ENCODE peak calls at places on chromosomes 5 and 9, in eight cellular contexts. One of them, this sample, is unnamed.

GRCh38 chr9:110443878-110444245 is 106.2 kb upstream of the TXNDC8 start:
- DNase-seq in AG09319: peak; percentile 38
- DNase-seq in thoracic aorta: no peak
- DNase-seq in stomach: no peak
- DNase-seq in GM12878: no peak
- DNase-seq in left ventricle myocardium inferior: no peak
- DNase-seq in testis: no peak
- DNase-seq in psoas muscle: no peak
- DNase-seq in this sample: no peak

GRCh38 chr9:101693937-101694336 is 44.5 kb downstream of the GRIN3A start:
- DNase-seq in AG09319: no peak
- DNase-seq in thoracic aorta: no peak
- DNase-seq in stomach: no peak
- DNase-seq in GM12878: no peak
- DNase-seq in left ventricle myocardium inferior: no peak
- DNase-seq in testis: no peak
- DNase-seq in psoas muscle: no peak
- DNase-seq in this sample: no peak

GRCh38 chr5:167835146-167835545 is 456.3 kb upstream of the WWC1 start:
- DNase-seq in AG09319: no peak
- DNase-seq in thoracic aorta: no peak
- DNase-seq in stomach: no peak
- DNase-seq in GM12878: no peak
- DNase-seq in left ventricle myocardium inferior: no peak
- DNase-seq in testis: no peak
- DNase-seq in psoas muscle: no peak
- DNase-seq in this sample: no peak

GRCh38 chr5:68911840-68912690 is 181.7 kb upstream of the SLC30A5 start:
- DNase-seq in AG09319: no peak
- DNase-seq in thoracic aorta: no peak
- DNase-seq in stomach: no peak
- DNase-seq in GM12878: no peak
- DNase-seq in left ventricle myocardium inferior: no peak
- DNase-seq in testis: no peak
- DNase-seq in psoas muscle: peak; percentile 18
- DNase-seq in this sample: no peak

GRCh38 chr5:177454397-177455035 is 7.9 kb downstream of the PRR7 start:
- DNase-seq in AG09319: no peak
- DNase-seq in thoracic aorta: no peak
- DNase-seq in stomach: peak; percentile 96
- DNase-seq in GM12878: no peak
- DNase-seq in left ventricle myocardium inferior: peak; percentile 91
- DNase-seq in testis: peak; percentile 93
- DNase-seq in psoas muscle: peak; percentile 92
- DNase-seq in this sample: no peak

GRCh38 chr5:88507261-88507660 is 238.6 kb upstream of the TMEM161B start:
- DNase-seq in AG09319: no peak
- DNase-seq in thoracic aorta: no peak
- DNase-seq in stomach: no peak
- DNase-seq in GM12878: no peak
- DNase-seq in left ventricle myocardium inferior: no peak
- DNase-seq in testis: no peak
- DNase-seq in psoas muscle: no peak
- DNase-seq in this sample: no peak

GRCh38 chr5:10338996-10339903 is 14.2 kb upstream of the MARCHF6 start:
- DNase-seq in AG09319: no peak
- DNase-seq in thoracic aorta: no peak
- DNase-seq in stomach: no peak
- DNase-seq in GM12878: no peak
- DNase-seq in left ventricle myocardium inferior: no peak
- DNase-seq in testis: no peak
- DNase-seq in psoas muscle: no peak
- DNase-seq in this sample: no peak

GRCh38 chr5:140882591-140882899 is 621 bp downstream of the PCDHA13 start:
- DNase-seq in AG09319: no peak
- DNase-seq in thoracic aorta: no peak
- DNase-seq in stomach: no peak
- DNase-seq in GM12878: no peak
- DNase-seq in left ventricle myocardium inferior: no peak
- DNase-seq in testis: peak; percentile 74
- DNase-seq in psoas muscle: no peak
- DNase-seq in this sample: no peak

GRCh38 chr9:136572003-136572595 is 26.3 kb upstream of the NOTCH1 start:
- DNase-seq in AG09319: no peak
- DNase-seq in thoracic aorta: no peak
- DNase-seq in stomach: no peak
- DNase-seq in GM12878: no peak
- DNase-seq in left ventricle myocardium inferior: peak; percentile 75
- DNase-seq in testis: no peak
- DNase-seq in psoas muscle: no peak
- DNase-seq in this sample: peak; percentile 26

GRCh38 chr9:33416996-33417395 is 14.6 kb upstream of the AQP7 start:
- DNase-seq in AG09319: no peak
- DNase-seq in thoracic aorta: no peak
- DNase-seq in stomach: no peak
- DNase-seq in GM12878: no peak
- DNase-seq in left ventricle myocardium inferior: no peak
- DNase-seq in testis: no peak
- DNase-seq in psoas muscle: no peak
- DNase-seq in this sample: no peak

GRCh38 chr5:78568676-78569075 is 79.9 kb downstream of the LHFPL2 start:
- DNase-seq in AG09319: no peak
- DNase-seq in thoracic aorta: no peak
- DNase-seq in stomach: no peak
- DNase-seq in GM12878: no peak
- DNase-seq in left ventricle myocardium inferior: no peak
- DNase-seq in testis: no peak
- DNase-seq in psoas muscle: no peak
- DNase-seq in this sample: no peak

GRCh38 chr5:141420855-141421488 is at the start of gene PCDHGA11:
- DNase-seq in AG09319: peak; percentile 22
- DNase-seq in thoracic aorta: no peak
- DNase-seq in stomach: no peak
- DNase-seq in GM12878: peak; percentile 37
- DNase-seq in left ventricle myocardium inferior: no peak
- DNase-seq in testis: peak; percentile 73
- DNase-seq in psoas muscle: peak; percentile 29
- DNase-seq in this sample: no peak

GRCh38 chr9:95511232-95511951 is 5.4 kb downstream of the PTCH1 start:
- DNase-seq in AG09319: no peak
- DNase-seq in thoracic aorta: no peak
- DNase-seq in stomach: peak; percentile 50
- DNase-seq in GM12878: no peak
- DNase-seq in left ventricle myocardium inferior: no peak
- DNase-seq in testis: peak; percentile 81
- DNase-seq in psoas muscle: no peak
- DNase-seq in this sample: no peak

GRCh38 chr9:116760636-116761035 is 73.5 kb downstream of the TRIM32 start:
- DNase-seq in AG09319: no peak
- DNase-seq in thoracic aorta: no peak
- DNase-seq in stomach: no peak
- DNase-seq in GM12878: no peak
- DNase-seq in left ventricle myocardium inferior: no peak
- DNase-seq in testis: no peak
- DNase-seq in psoas muscle: no peak
- DNase-seq in this sample: no peak

GRCh38 chr5:181088289-181088688 is 42.7 kb downstream of the OR2V1 start:
- DNase-seq in AG09319: no peak
- DNase-seq in thoracic aorta: no peak
- DNase-seq in stomach: no peak
- DNase-seq in GM12878: no peak
- DNase-seq in left ventricle myocardium inferior: no peak
- DNase-seq in testis: no peak
- DNase-seq in psoas muscle: no peak
- DNase-seq in this sample: no peak

GRCh38 chr9:2570615-2571479 is 50.7 kb upstream of the VLDLR start:
- DNase-seq in AG09319: no peak
- DNase-seq in thoracic aorta: peak; percentile 69
- DNase-seq in stomach: peak; percentile 87
- DNase-seq in GM12878: peak; percentile 78
- DNase-seq in left ventricle myocardium inferior: peak; percentile 93
- DNase-seq in testis: peak; percentile 88
- DNase-seq in psoas muscle: peak; percentile 93
- DNase-seq in this sample: no peak

GRCh38 chr9:101594796-101595195 is at the start of gene PPP3R2:
- DNase-seq in AG09319: no peak
- DNase-seq in thoracic aorta: no peak
- DNase-seq in stomach: no peak
- DNase-seq in GM12878: no peak
- DNase-seq in left ventricle myocardium inferior: no peak
- DNase-seq in testis: no peak
- DNase-seq in psoas muscle: no peak
- DNase-seq in this sample: no peak

GRCh38 chr5:118692811-118693342 is 295.5 kb downstream of the DTWD2 start:
- DNase-seq in AG09319: no peak
- DNase-seq in thoracic aorta: no peak
- DNase-seq in stomach: no peak
- DNase-seq in GM12878: no peak
- DNase-seq in left ventricle myocardium inferior: no peak
- DNase-seq in testis: no peak
- DNase-seq in psoas muscle: no peak
- DNase-seq in this sample: no peak

GRCh38 chr9:2478421-2478820 is 143.2 kb upstream of the VLDLR start:
- DNase-seq in AG09319: no peak
- DNase-seq in thoracic aorta: no peak
- DNase-seq in stomach: no peak
- DNase-seq in GM12878: no peak
- DNase-seq in left ventricle myocardium inferior: no peak
- DNase-seq in testis: no peak
- DNase-seq in psoas muscle: no peak
- DNase-seq in this sample: no peak

GRCh38 chr5:145718956-145719355 is 116.2 kb downstream of the PRELID2 start:
- DNase-seq in AG09319: peak; percentile 15
- DNase-seq in thoracic aorta: no peak
- DNase-seq in stomach: no peak
- DNase-seq in GM12878: no peak
- DNase-seq in left ventricle myocardium inferior: no peak
- DNase-seq in testis: no peak
- DNase-seq in psoas muscle: no peak
- DNase-seq in this sample: peak; percentile 14
- TF ChIP-seq CTCF in AG09319: peak; percentile 75
- TF ChIP-seq CTCF in thoracic aorta: no peak
- TF ChIP-seq CTCF in stomach: no peak
- TF ChIP-seq CTCF in GM12878: no peak
- TF ChIP-seq CTCF in left ventricle myocardium inferior: peak; percentile 9
- TF ChIP-seq CTCF in testis: no peak
- TF ChIP-seq CTCF in psoas muscle: peak; percentile 7
- TF ChIP-seq CTCF in this sample: peak; percentile 53

GRCh38 chr9:37507586-37508134 is 21.9 kb downstream of the POLR1E start:
- DNase-seq in AG09319: no peak
- DNase-seq in thoracic aorta: no peak
- DNase-seq in stomach: no peak
- DNase-seq in GM12878: no peak
- DNase-seq in left ventricle myocardium inferior: no peak
- DNase-seq in testis: no peak
- DNase-seq in psoas muscle: no peak
- DNase-seq in this sample: no peak

GRCh38 chr9:37508135-37508833 is 22.5 kb downstream of the POLR1E start:
- DNase-seq in AG09319: no peak
- DNase-seq in thoracic aorta: no peak
- DNase-seq in stomach: no peak
- DNase-seq in GM12878: no peak
- DNase-seq in left ventricle myocardium inferior: no peak
- DNase-seq in testis: no peak
- DNase-seq in psoas muscle: no peak
- DNase-seq in this sample: no peak

GRCh38 chr9:37511006-37511714 is 25.4 kb downstream of the POLR1E start:
- DNase-seq in AG09319: no peak
- DNase-seq in thoracic aorta: no peak
- DNase-seq in stomach: no peak
- DNase-seq in GM12878: no peak
- DNase-seq in left ventricle myocardium inferior: no peak
- DNase-seq in testis: no peak
- DNase-seq in psoas muscle: no peak
- DNase-seq in this sample: no peak

GRCh38 chr9:37508834-37509206 is 23.1 kb downstream of the POLR1E start:
- DNase-seq in AG09319: no peak
- DNase-seq in thoracic aorta: no peak
- DNase-seq in stomach: no peak
- DNase-seq in GM12878: no peak
- DNase-seq in left ventricle myocardium inferior: no peak
- DNase-seq in testis: no peak
- DNase-seq in psoas muscle: no peak
- DNase-seq in this sample: no peak

DNA sequence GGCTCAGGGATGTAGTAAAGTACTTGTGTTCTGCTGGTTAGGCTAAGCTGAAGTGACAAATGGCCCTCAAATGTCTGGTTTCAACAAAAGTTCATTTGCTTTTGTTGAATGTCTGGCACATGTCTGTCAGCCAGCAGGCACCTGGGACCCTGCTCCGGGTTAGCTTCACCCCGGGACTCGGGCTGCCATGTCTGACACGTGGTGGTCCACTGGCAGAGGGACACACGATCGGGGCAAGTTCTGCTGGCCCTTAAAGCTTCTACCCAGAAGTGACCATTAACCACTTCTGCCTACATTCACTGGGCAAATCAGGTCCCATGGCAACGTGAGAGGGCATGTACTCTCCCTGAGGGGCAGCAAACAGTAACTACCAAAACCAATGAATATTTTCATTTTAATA is 23.8 kb downstream of the POLR1E start:
- DNase-seq in AG09319: no peak
- DNase-seq in thoracic aorta: no peak
- DNase-seq in stomach: no peak
- DNase-seq in GM12878: no peak
- DNase-seq in left ventricle myocardium inferior: no peak
- DNase-seq in testis: no peak
- DNase-seq in psoas muscle: no peak
- DNase-seq in this sample: no peak
- TF ChIP-seq CTCF in AG09319: no peak
- TF ChIP-seq CTCF in thoracic aorta: no peak
- TF ChIP-seq CTCF in stomach: no peak
- TF ChIP-seq CTCF in GM12878: no peak
- TF ChIP-seq CTCF in left ventricle myocardium inferior: no peak
- TF ChIP-seq CTCF in testis: no peak
- TF ChIP-seq CTCF in psoas muscle: no peak
- TF ChIP-seq CTCF in this sample: no peak

GRCh38 chr9:127562841-127563523 is 49.1 kb upstream of the STXBP1 start:
- DNase-seq in AG09319: no peak
- DNase-seq in thoracic aorta: no peak
- DNase-seq in stomach: no peak
- DNase-seq in GM12878: no peak
- DNase-seq in left ventricle myocardium inferior: no peak
- DNase-seq in testis: no peak
- DNase-seq in psoas muscle: no peak
- DNase-seq in this sample: no peak
- TF ChIP-seq CTCF in AG09319: no peak
- TF ChIP-seq CTCF in thoracic aorta: peak; percentile 36
- TF ChIP-seq CTCF in stomach: no peak
- TF ChIP-seq CTCF in GM12878: no peak
- TF ChIP-seq CTCF in left ventricle myocardium inferior: peak; percentile 22
- TF ChIP-seq CTCF in testis: no peak
- TF ChIP-seq CTCF in psoas muscle: no peak
- TF ChIP-seq CTCF in this sample: no peak

DNA sequence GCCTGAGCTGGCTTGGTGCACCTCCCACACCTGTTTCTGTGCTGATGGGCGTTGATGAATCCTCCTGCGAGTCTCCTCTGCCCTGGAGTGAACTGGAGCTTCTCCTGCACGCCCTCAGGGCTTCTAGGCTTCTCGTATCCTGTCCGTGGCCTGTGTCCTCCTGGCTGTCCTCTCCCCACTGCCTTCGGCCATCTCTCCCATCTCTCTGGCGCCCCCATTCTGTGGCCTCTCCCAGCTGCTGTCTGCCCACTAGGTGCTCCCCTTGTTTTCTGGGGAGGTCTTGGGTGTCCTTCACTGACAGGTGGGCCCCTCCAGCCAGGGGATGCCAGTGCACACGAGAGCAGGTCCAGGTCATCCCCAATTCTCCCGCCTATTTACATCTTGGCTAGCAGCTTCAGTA is 28.8 kb downstream of the AHRR start:
- DNase-seq in AG09319: no peak
- DNase-seq in thoracic aorta: no peak
- DNase-seq in stomach: no peak
- DNase-seq in GM12878: no peak
- DNase-seq in left ventricle myocardium inferior: no peak
- DNase-seq in testis: peak; percentile 11
- DNase-seq in psoas muscle: no peak
- DNase-seq in this sample: no peak
- TF ChIP-seq CTCF in AG09319: peak; percentile 14
- TF ChIP-seq CTCF in thoracic aorta: no peak
- TF ChIP-seq CTCF in stomach: no peak
- TF ChIP-seq CTCF in GM12878: peak; percentile 14
- TF ChIP-seq CTCF in left ventricle myocardium inferior: no peak
- TF ChIP-seq CTCF in testis: no peak
- TF ChIP-seq CTCF in psoas muscle: no peak
- TF ChIP-seq CTCF in this sample: no peak

This sample was measured in AG04449.